ENCODE peak calls at places on chromosomes 12 and 14, in seven cellular contexts. H is stimulated activated CD8-positive, alpha-beta memory T cell treated with anti-CD3 and anti-CD28 coated beads, Interleukin-15, amount 100 ng/mL, for 4 hours; D is A549; I is EL; N is esophagus muscularis mucosa; S is endodermal cell; V is stimulated activated CD4-positive, alpha-beta T cell treated with anti-CD3 and anti-CD28 coated beads, Interleukin-1b, Interleukin-23, amount 100 ng/mL, for 48 hours. P is an unnamed sample.

GRCh38 chr12:43282106-43282505 is 269.9 kb downstream of the ADAMTS20 start:
- DNase-seq in H (no peak), D (no peak), I (peak), N (no peak), S (no peak), V (no peak), P (no peak)

GRCh38 chr14:30525833-30526232 is 33.1 kb upstream of the G2E3 start:
- DNase-seq in H (no peak), D (no peak), I (peak), N (no peak), S (no peak), V (no peak), P (no peak)

GRCh38 chr12:3152013-3152412 is 74.8 kb downstream of the TSPAN9 start:
- DNase-seq in H (no peak), D (no peak), I (no peak), N (no peak), S (peak), V (no peak), P (no peak)

GRCh38 chr14:95489163-95489887 is 27.1 kb downstream of the SYNE3 start:
- DNase-seq in H (no peak), D (no peak), I (no peak), N (no peak), S (no peak), V (no peak), P (no peak)

GRCh38 chr14:103023881-103024473 is 33.4 kb downstream of the CDC42BPB start:
- DNase-seq in H (no peak), D (no peak), I (peak), N (no peak), S (no peak), V (no peak), P (no peak)

GRCh38 chr14:52935847-52936246 is 15.0 kb downstream of the FERMT2 start:
- DNase-seq in H (no peak), D (no peak), I (no peak), N (no peak), S (no peak), V (no peak), P (no peak)

GRCh38 chr14:104116544-104117340 is 21.6 kb upstream of the KIF26A start:
- DNase-seq in H (no peak), D (no peak), I (no peak), N (no peak), S (peak), V (peak), P (no peak)

GRCh38 chr12:48966177-48966890 is 5.2 kb downstream of the WNT10B start:
- DNase-seq in H (no peak), D (no peak), I (no peak), N (no peak), S (peak), V (no peak), P (no peak)

GRCh38 chr14:68309121-68309520 is 483.7 kb downstream of the ZFP36L1 start:
- DNase-seq in H (no peak), D (no peak), I (peak), N (no peak), S (no peak), V (no peak), P (no peak)

GRCh38 chr12:26195641-26196423 is 459 bp downstream of the SSPN start:
- DNase-seq in H (no peak), D (peak), I (peak), N (no peak), S (peak), V (no peak), P (peak)

GRCh38 chr14:50823051-50823762 is 7.8 kb downstream of the NIN start:
- DNase-seq in H (no peak), D (no peak), I (no peak), N (peak), S (no peak), V (peak), P (no peak)

GRCh38 chr14:94390372-94391086 is 2.1 kb upstream of the SERPINA1 start:
- DNase-seq in H (no peak), D (no peak), I (peak), N (no peak), S (peak), V (peak), P (peak)

GRCh38 chr12:127485528-127485927 is 781.4 kb upstream of the TMEM132C start:
- DNase-seq in H (no peak), D (no peak), I (peak), N (no peak), S (peak), V (peak), P (no peak)

GRCh38 chr12:93943766-93944165 is 204.6 kb upstream of the PLXNC1 start:
- DNase-seq in H (no peak), D (no peak), I (peak), N (no peak), S (peak), V (no peak), P (no peak)

GRCh38 chr12:49094966-49095365 is 365 bp upstream of the DHH start:
- DNase-seq in H (no peak), D (no peak), I (no peak), N (no peak), S (no peak), V (no peak), P (no peak)

GRCh38 chr12:49091836-49092085 is 2.8 kb downstream of the DHH start:
- DNase-seq in H (no peak), D (no peak), I (no peak), N (no peak), S (no peak), V (no peak), P (no peak)

GRCh38 chr14:74326369-74327152 is 21.7 kb upstream of the VRTN start:
- DNase-seq in H (no peak), D (no peak), I (no peak), N (no peak), S (peak), V (no peak), P (no peak)

GRCh38 chr12:49887536-49888401 is 15.9 kb downstream of the FAIM2 start:
- DNase-seq in H (no peak), D (no peak), I (no peak), N (no peak), S (peak), V (no peak), P (peak)

P was measured in sigmoid colon.